ENCODE peak calls at places on chromosomes 13 and 19, in seven cellular contexts. R is endothelial cell of umbilical vein, B is heart left ventricle, M is ovary, T is tibial artery, A is HCT116, S is left ventricle myocardium inferior. K is an unnamed sample. For H3K36me3 and H3K27me3, the result is how much of the 10 kb centered on the place peaks cover.

GRCh38 chr13:35292329-35292728 is 184.2 kb downstream of the MAB21L1 start:
- DNase-seq in R (no peak), B (no peak), M (no peak), T (no peak), A (no peak), S (no peak), K (no peak)

GRCh38 chr13:93765056-93765455 is 538.4 kb downstream of the GPC6 start:
- DNase-seq in R (no peak), B (no peak), M (no peak), T (no peak), A (no peak), S (no peak), K (no peak)

GRCh38 chr19:43936219-43936618 is 1.1 kb upstream of the ZNF45 start:
- DNase-seq in R (no peak), B (no peak), M (no peak), T (no peak), A (no peak), S (no peak), K (no peak)

GRCh38 chr13:32408296-32408998 is 19.5 kb downstream of the N4BP2L1 start:
- DNase-seq in R (no peak), B (no peak), M (no peak), T (no peak), A (no peak), S (no peak), K (no peak)

GRCh38 chr13:94858856-94859811 is 146.8 kb upstream of the SOX21 start:
- DNase-seq in R (peak), B (peak), M (peak), T (peak), A (no peak), S (peak), K (no peak)

GRCh38 chr13:70043685-70044084 is 63.9 kb upstream of the ATXN8OS start:
- DNase-seq in R (no peak), B (no peak), M (no peak), T (no peak), A (no peak), S (no peak), K (no peak)

GRCh38 chr19:29603308-29603707 is 2.8 kb upstream of the POP4 start:
- DNase-seq in R (no peak), B (no peak), M (no peak), T (no peak), A (no peak), S (no peak), K (no peak)

GRCh38 chr19:51570962-51571575 is at the start of gene ZNF175:
- DNase-seq in R (peak), B (peak), M (peak), T (peak), A (peak), S (peak), K (peak)

GRCh38 chr19:37635076-37636056 is 19.9 kb downstream of the ZFP30 start:
- DNase-seq in R (no peak), B (no peak), M (no peak), T (no peak), A (no peak), S (no peak), K (no peak)

DNA sequence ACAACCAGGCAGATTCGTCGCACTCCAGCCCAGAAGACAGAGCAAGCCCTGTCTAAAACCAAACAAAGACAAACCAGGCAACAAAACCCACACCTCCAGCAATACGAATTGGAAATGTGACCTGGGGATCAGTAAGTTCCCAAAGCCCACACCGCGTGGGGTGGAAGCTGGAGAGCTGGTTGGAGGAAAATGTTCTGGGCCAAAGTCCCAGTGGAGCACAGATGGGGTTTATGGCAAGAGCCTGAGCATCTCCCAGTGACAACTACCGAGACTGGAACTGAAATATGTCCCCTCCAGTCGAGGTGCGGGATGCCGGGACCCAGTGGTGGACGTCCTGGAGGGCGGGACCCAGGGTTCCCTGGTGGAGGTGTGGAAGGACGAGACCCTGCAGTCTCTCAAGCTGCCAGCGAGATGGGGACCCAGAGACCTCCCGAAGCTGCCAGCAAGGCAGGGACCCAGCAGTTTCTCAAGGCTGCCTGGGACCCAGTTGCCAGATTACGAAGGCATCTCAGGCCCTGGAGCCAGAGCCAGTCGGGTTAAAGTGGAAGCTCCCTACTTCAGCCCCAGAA is 22.4 kb upstream of the CPAMD8 start:
- DNase-seq in R (no peak), B (no peak), M (no peak), T (no peak), A (no peak), S (no peak), K (no peak)
- H3K36me3 ChIP-seq in R (under half), B (under half), M (under half), T (under half), A (under half), S (under half), K (under half)

DNA sequence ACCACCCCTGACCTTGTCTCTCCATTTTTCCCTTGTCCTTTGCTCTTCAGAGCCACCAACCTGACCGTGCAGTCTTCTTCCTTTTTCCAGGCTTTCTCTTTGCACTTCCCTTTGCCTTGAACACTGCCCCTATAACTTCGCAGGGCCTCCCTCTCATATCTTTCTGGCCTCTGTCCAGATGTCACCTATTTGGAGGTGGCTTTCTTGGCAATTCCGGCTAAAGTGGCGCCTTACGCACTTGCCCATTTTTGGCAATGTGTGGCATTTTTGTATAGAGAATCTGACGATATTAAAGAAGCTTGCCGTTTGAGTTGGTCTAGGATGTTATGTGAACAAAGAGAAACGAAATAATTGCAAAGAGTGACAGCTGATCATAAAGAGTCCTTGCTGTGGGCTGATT is 892 bp downstream of the ZNF543 start:
- DNase-seq in R (no peak), B (no peak), M (no peak), T (no peak), A (no peak), S (no peak), K (no peak)
- H3K4me3 ChIP-seq in R (peak), B (peak), M (peak), T (peak), A (peak), S (peak), K (peak)

DNA sequence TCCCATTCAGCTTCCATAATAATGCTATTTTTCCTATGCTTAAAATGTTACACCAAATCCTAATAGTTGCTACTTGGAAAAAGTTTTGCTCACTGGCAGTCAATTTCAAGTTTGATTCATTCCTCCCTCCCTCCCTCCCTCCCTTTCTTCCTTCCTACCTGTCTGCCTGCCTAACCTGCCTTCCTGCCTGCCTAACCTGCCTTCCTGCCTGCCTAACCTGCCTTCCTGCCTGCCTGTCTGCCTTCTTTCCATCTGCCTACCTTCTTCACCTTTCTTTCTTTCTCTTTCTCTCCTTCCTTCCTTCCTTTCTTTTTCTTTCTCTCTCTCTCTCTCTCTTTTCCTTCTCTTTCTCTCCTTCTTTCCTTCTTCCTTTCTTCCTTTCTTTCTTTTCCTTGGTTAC is 418.7 kb downstream of the PCDH9 start:
- DNase-seq in R (no peak), B (no peak), M (no peak), T (no peak), A (no peak), S (no peak), K (no peak)
- H3K27me3 ChIP-seq in R (under half), B (under half), M (under half), T (under half), A (under half), S (under half), K (under half)

DNA sequence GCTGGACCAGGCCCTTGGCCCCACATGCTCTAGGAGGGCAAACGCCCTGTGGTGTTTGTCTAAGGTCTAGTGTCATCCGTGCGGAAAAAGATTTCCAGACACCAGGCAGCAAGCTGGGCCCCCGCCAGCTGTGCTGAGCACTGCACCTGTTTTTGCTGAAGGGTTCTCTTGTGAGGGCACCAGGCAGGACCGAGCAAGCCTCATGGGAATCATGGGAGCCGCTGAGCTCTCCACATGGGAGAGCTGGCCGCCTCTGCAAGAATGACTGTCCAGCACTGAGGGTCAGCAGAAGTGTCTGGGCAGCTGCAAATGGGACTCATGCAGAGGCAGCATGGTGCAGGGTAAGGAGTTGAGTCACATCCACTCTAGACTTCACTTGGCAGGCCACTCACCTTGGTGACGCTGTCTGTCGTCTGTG is 12.0 kb downstream of the B3GNT8 start:
- DNase-seq in R (no peak), B (no peak), M (no peak), T (no peak), A (no peak), S (no peak), K (no peak)
- H3K36me3 ChIP-seq in R (under half), B (under half), M (under half), T (half or more), A (under half), S (half or more), K (under half)

DNA sequence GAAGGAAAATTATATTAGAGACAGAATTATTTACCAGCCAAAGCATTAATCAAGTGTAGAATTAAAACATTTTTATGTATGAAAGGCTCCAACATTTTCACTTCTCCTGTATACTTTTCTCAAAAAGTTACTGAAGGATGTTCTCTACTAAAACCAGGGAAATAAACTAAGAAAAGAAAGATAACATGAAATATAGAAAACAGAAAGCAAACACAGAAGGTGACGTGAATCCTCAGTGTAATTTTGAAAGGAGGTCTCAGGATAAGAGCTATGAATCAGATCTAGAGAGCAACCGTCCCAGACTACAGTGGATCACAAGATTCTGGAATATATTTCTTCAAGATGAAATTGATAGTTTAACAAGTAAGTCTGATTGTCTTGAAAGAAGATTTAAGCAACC is 144.5 kb downstream of the CYSLTR2 start:
- DNase-seq in R (no peak), B (no peak), M (no peak), T (no peak), A (no peak), S (no peak), K (no peak)
- H3K4me3 ChIP-seq in R (no peak), B (no peak), M (no peak), T (no peak), A (no peak), S (no peak), K (no peak)

DNA sequence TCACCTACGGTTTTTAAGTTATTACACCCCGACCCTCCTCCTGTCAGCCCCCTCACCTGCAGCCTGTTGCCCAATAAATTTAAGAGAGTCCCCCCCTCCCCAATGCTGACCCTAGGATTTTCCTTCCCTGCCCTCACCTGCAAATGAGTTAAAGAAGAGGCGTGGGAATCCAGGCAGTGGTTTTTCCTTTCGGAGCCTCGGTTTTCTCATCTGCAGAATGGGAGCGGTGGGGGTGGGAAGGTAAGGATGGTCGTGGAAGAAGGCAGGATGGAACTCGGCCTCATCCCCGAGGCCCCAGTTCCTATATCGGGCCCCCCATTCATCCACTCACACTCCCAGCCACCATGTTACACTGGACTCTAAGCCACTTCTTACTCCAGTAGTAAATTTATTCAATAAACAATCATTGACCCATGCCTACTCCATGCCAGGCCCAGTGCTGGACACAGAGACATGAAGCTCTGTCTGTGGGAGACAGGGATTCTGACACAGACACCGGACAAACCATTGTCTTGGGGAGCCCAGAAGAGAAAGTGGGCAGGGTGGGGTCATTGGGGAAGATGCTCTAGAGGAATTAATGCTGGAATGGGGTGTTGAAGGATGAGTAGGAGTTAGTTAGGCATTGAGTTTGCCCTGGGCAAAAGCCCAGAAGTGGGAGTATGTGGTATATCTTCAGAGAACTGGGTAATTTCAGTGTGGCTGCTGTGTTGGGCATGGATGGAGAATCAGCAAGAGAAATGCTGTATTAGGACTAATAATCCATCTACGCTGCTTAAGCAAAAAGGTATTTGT is 19.2 kb downstream of the CKM start:
- DNase-seq in R (no peak), B (no peak), M (no peak), T (no peak), A (no peak), S (no peak), K (no peak)
- H3K27me3 ChIP-seq in R (under half), B (under half), M (under half), T (under half), A (under half), S (under half), K (under half)